ENCODE peak calls at places on chromosome 20, in four cellular contexts. One of them, this sample, is unnamed.

GRCh38 chr20:52621401-52621800 is 350.8 kb upstream of the TSHZ2 start:
- DNase-seq in tibial nerve: no peak
- DNase-seq in GM12878: no peak
- DNase-seq in sigmoid colon: no peak
- DNase-seq in this sample: no peak

GRCh38 chr20:13610205-13610604 is 28.5 kb downstream of the TASP1 start:
- DNase-seq in tibial nerve: no peak
- DNase-seq in GM12878: no peak
- DNase-seq in sigmoid colon: no peak
- DNase-seq in this sample: no peak

GRCh38 chr20:19271879-19272651 is 59.6 kb downstream of the SLC24A3 start:
- DNase-seq in tibial nerve: no peak
- DNase-seq in GM12878: no peak
- DNase-seq in sigmoid colon: no peak
- DNase-seq in this sample: no peak

GRCh38 chr20:43458422-43458924 is 777 bp downstream of the SRSF6 start:
- DNase-seq in tibial nerve: no peak
- DNase-seq in GM12878: no peak
- DNase-seq in sigmoid colon: no peak
- DNase-seq in this sample: no peak

GRCh38 chr20:21725892-21726291 is 20.4 kb downstream of the PAX1 start:
- DNase-seq in tibial nerve: no peak
- DNase-seq in GM12878: no peak
- DNase-seq in sigmoid colon: no peak
- DNase-seq in this sample: no peak

GRCh38 chr20:50980851-50981713 is 22.5 kb downstream of the MOCS3 start:
- DNase-seq in tibial nerve: no peak
- DNase-seq in GM12878: peak; percentile 2
- DNase-seq in sigmoid colon: no peak
- DNase-seq in this sample: peak; percentile 56

GRCh38 chr20:45049904-45050471 is 50.9 kb downstream of the KCNS1 start:
- DNase-seq in tibial nerve: no peak
- DNase-seq in GM12878: no peak
- DNase-seq in sigmoid colon: no peak
- DNase-seq in this sample: no peak

GRCh38 chr20:47551841-47552240 is 50.2 kb downstream of the NCOA3 start:
- DNase-seq in tibial nerve: no peak
- DNase-seq in GM12878: no peak
- DNase-seq in sigmoid colon: no peak
- DNase-seq in this sample: no peak

GRCh38 chr20:41163821-41164220 is 26.5 kb downstream of the PLCG1 start:
- DNase-seq in tibial nerve: no peak
- DNase-seq in GM12878: no peak
- DNase-seq in sigmoid colon: no peak
- DNase-seq in this sample: no peak

GRCh38 chr20:62531046-62531838 is 55.4 kb upstream of the GATA5 start:
- DNase-seq in tibial nerve: no peak
- DNase-seq in GM12878: no peak
- DNase-seq in sigmoid colon: no peak
- DNase-seq in this sample: no peak

GRCh38 chr20:62530643-62531032 is 54.8 kb upstream of the GATA5 start:
- DNase-seq in tibial nerve: no peak
- DNase-seq in GM12878: no peak
- DNase-seq in sigmoid colon: no peak
- DNase-seq in this sample: peak; percentile 50

GRCh38 chr20:62528983-62529891 is 53.4 kb upstream of the GATA5 start:
- DNase-seq in tibial nerve: no peak
- DNase-seq in GM12878: no peak
- DNase-seq in sigmoid colon: peak; percentile 83
- DNase-seq in this sample: no peak

GRCh38 chr20:62527781-62528180 is 52.0 kb upstream of the GATA5 start:
- DNase-seq in tibial nerve: no peak
- DNase-seq in GM12878: no peak
- DNase-seq in sigmoid colon: no peak
- DNase-seq in this sample: peak; percentile 70

DNA sequence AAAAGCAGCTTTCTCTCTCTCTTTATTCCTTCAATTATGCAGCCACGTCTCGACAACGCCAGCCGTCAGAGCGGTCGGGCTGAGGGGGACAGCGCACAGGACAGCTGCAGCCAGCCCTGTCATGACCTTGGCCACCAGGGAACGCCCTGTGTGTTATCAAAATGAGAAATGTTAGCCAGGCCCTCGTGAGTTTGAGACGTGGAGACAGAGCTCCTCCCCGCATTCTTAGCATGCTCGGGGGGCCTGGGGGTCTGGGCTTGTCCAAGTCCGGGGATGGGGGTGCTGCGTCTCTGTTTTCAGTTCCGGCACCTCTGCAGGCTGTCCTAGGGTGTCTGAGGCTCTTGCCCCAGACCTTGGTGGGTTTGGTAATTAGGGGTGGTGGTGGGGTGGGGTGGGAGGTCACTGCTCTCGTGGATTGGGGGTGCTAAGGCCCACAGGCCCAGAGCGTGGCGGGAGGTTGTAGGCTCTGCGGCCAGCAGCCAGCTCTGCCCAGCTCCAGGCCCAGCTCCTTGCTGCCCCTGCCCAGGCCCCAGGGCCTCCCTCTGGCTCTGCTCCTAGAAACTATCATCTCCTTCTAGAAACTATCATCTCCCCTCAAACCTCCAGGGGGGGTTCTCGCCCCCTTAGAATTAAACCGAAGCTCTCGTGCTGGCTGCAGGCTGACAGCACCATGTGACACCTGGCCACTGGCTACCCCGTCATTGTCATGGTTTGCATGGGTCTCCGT is 54.3 kb upstream of the GATA5 start:
- DNase-seq in tibial nerve: no peak
- DNase-seq in GM12878: no peak
- DNase-seq in sigmoid colon: no peak
- DNase-seq in this sample: peak; percentile 54
- TF ChIP-seq EP300 in tibial nerve: no peak
- TF ChIP-seq EP300 in GM12878: no peak
- TF ChIP-seq EP300 in sigmoid colon: no peak
- TF ChIP-seq EP300 in this sample: no peak

GRCh38 chr20:6829510-6830116 is 62.1 kb downstream of the BMP2 start:
- DNase-seq in tibial nerve: no peak
- DNase-seq in GM12878: no peak
- DNase-seq in sigmoid colon: no peak
- DNase-seq in this sample: no peak
- TF ChIP-seq CTCF in tibial nerve: no peak
- TF ChIP-seq CTCF in GM12878: no peak
- TF ChIP-seq CTCF in sigmoid colon: no peak
- TF ChIP-seq CTCF in this sample: no peak

GRCh38 chr20:57020364-57020763 is 246.1 kb downstream of the BMP7 start:
- DNase-seq in tibial nerve: no peak
- DNase-seq in GM12878: no peak
- DNase-seq in sigmoid colon: no peak
- DNase-seq in this sample: no peak
- TF ChIP-seq EP300 in tibial nerve: no peak
- TF ChIP-seq EP300 in GM12878: no peak
- TF ChIP-seq EP300 in sigmoid colon: no peak
- TF ChIP-seq EP300 in this sample: no peak

DNA sequence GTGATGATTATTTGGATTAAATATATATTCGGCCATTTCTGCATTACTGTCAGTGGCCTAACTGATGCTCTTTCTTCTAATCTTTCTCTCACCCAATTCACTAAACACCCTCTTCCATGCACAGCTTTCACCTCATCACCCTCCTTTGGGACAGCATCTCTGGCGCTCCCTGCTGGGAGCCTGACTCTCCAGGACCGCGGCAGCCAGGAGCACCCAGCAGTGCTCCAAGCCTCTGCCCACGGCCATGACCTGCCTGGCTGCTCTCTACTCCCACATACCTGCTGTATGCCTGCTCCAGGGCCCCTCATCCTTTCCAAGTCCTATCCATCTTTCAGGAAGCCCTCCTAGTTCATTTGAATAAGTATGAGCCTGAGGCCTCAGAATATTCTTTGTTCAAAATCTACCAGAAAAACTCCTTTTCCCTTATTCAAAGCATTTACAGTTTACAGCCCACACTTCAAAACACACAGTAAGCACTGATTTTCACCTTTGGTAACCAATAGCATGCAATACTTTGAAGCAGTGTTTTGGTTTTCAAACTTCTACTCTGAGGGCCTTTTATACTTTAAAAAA is 15.2 kb downstream of the CTCFL start:
- DNase-seq in tibial nerve: no peak
- DNase-seq in GM12878: no peak
- DNase-seq in sigmoid colon: no peak
- DNase-seq in this sample: no peak
- TF ChIP-seq CTCF in tibial nerve: no peak
- TF ChIP-seq CTCF in GM12878: peak; percentile 35
- TF ChIP-seq CTCF in sigmoid colon: no peak
- TF ChIP-seq CTCF in this sample: no peak

This sample was measured in upper lobe of left lung.